ENCODE peak calls at places on chromosome 11, in six cellular contexts. H, W, Q, I, U and M are unnamed samples.

GRCh38 chr11:1237128-1237580 is 14.3 kb downstream of the MUC5B start:
- DNase-seq in H (no peak), W (peak; percentile 77), Q (no peak), I (no peak), U (no peak), M (no peak)

GRCh38 chr11:123253909-123254308 is 58.9 kb upstream of the CLMP start:
- DNase-seq in H (no peak), W (no peak), Q (no peak), I (no peak), U (no peak), M (no peak)

GRCh38 chr11:115459563-115459962 is 44.7 kb downstream of the CADM1 start:
- DNase-seq in H (no peak), W (no peak), Q (no peak), I (no peak), U (no peak), M (no peak)

GRCh38 chr11:123251656-123252344 is 56.8 kb upstream of the CLMP start:
- DNase-seq in H (no peak), W (no peak), Q (no peak), I (peak; percentile 46), U (no peak), M (no peak)

GRCh38 chr11:72940417-72940816 is 126.2 kb downstream of the ATG16L2 start:
- DNase-seq in H (no peak), W (no peak), Q (no peak), I (no peak), U (no peak), M (no peak)

GRCh38 chr11:97772696-97773095 is 1248.1 kb upstream of the CNTN5 start:
- DNase-seq in H (peak; percentile 18), W (no peak), Q (no peak), I (no peak), U (no peak), M (no peak)

GRCh38 chr11:68780829-68781228 is 29.5 kb upstream of the TESMIN start:
- DNase-seq in H (peak; percentile 41), W (peak; percentile 15), Q (no peak), I (no peak), U (no peak), M (no peak)

GRCh38 chr11:102469196-102469821 is 16.7 kb upstream of the TMEM123 start:
- DNase-seq in H (peak; percentile 27), W (peak; percentile 10), Q (no peak), I (no peak), U (no peak), M (no peak)

GRCh38 chr11:111334495-111335123 is 36.3 kb downstream of the POU2AF3 start:
- DNase-seq in H (no peak), W (peak; percentile 51), Q (peak; percentile 96), I (no peak), U (no peak), M (no peak)

GRCh38 chr11:65119670-65119995 is 2.1 kb upstream of the ZNHIT2 start:
- DNase-seq in H (no peak), W (no peak), Q (no peak), I (no peak), U (no peak), M (no peak)

GRCh38 chr11:20631525-20632168 is 32.2 kb downstream of the SLC6A5 start:
- DNase-seq in H (no peak), W (no peak), Q (no peak), I (no peak), U (no peak), M (no peak)

GRCh38 chr11:128105511-128105910 is 481.8 kb downstream of the ETS1 start:
- DNase-seq in H (no peak), W (no peak), Q (no peak), I (no peak), U (no peak), M (no peak)

GRCh38 chr11:3044915-3045314 is 12.3 kb downstream of the CARS1 start:
- DNase-seq in H (no peak), W (no peak), Q (no peak), I (no peak), U (no peak), M (no peak)

GRCh38 chr11:78040691-78041379 is 17.8 kb upstream of the KCTD14 start:
- DNase-seq in H (no peak), W (peak; percentile 28), Q (no peak), I (no peak), U (no peak), M (no peak)